ENCODE peak calls at places on chromosomes 16 and 17, in four cellular contexts. B is fibroblast of lung, I is astrocyte, G is H1. A is an unnamed sample. For H3K9me3 and H4K20me1, the result is how much of the 10 kb centered on the place peaks cover.

GRCh38 chr17:6555331-6556120 is 829 bp downstream of the PITPNM3 start:
- DNase-seq in B (no peak), G (no peak), I (peak), A (peak)

GRCh38 chr17:14381606-14382005 is 80.7 kb downstream of the HS3ST3B1 start:
- DNase-seq in G (no peak), I (no peak), B (no peak), A (no peak)

GRCh38 chr17:78432226-78432894 is 53.9 kb downstream of the PGS1 start:
- DNase-seq in B (no peak), I (no peak), G (no peak), A (no peak)

GRCh38 chr16:70304892-70305448 is 6.0 kb downstream of the DDX19B start:
- DNase-seq in B (no peak), I (no peak), G (no peak), A (peak)

GRCh38 chr17:79299349-79299748 is 224.7 kb downstream of the ENGASE start:
- DNase-seq in I (no peak), B (no peak), G (no peak), A (no peak)

GRCh38 chr17:9236286-9237052 is 215.2 kb downstream of the NTN1 start:
- DNase-seq in B (no peak), I (no peak), G (no peak), A (no peak)

GRCh38 chr16:67459858-67460144 is 21.2 kb downstream of the ATP6V0D1 start:
- DNase-seq in I (no peak), G (no peak), B (no peak), A (no peak)

GRCh38 chr17:78318843-78319242 is 41.0 kb downstream of the SOCS3 start:
- DNase-seq in B (no peak), G (no peak), I (no peak), A (no peak)

GRCh38 chr16:57938484-57938883 is 32.4 kb downstream of the CNGB1 start:
- DNase-seq in I (no peak), B (no peak), G (no peak), A (no peak)

GRCh38 chr17:28381141-28381825 is 9.8 kb downstream of the SARM1 start:
- DNase-seq in I (no peak), G (peak), B (no peak), A (no peak)

GRCh38 chr17:34387566-34387965 is 24.5 kb upstream of the CCL1 start:
- DNase-seq in G (no peak), I (no peak), B (no peak), A (no peak)

GRCh38 chr17:15291674-15292361 is 26.7 kb upstream of the PMP22 start:
- DNase-seq in B (peak), I (peak), G (no peak), A (no peak)

GRCh38 chr17:32498362-32498761 is 11.6 kb downstream of the CDK5R1 start:
- DNase-seq in G (no peak), I (no peak), B (no peak), A (no peak)

GRCh38 chr16:49596119-49596518 is 222.5 kb downstream of the C16orf78 start:
- DNase-seq in G (no peak), B (peak), I (peak), A (no peak)

GRCh38 chr16:67546761-67547422 is 15.4 kb upstream of the CTCF start:
- DNase-seq in G (peak), I (no peak), B (peak), A (peak)

GRCh38 chr16:58464916-58465731 is 34.8 kb upstream of the NDRG4 start:
- DNase-seq in B (no peak), G (no peak), I (no peak), A (no peak)

GRCh38 chr16:88290850-88291830 is 91.6 kb upstream of the ZNF469 start:
- DNase-seq in I (no peak), G (no peak), B (no peak), A (no peak)

GRCh38 chr16:27426423-27427408 is 24.7 kb downstream of the IL21R start:
- DNase-seq in I (peak), G (no peak), B (peak), A (peak)

GRCh38 chr16:76654421-76654820 is 377.2 kb downstream of the CNTNAP4 start:
- DNase-seq in G (no peak), B (no peak), I (no peak), A (no peak)

GRCh38 chr17:79791354-79792123 is 5.3 kb downstream of the CBX8 start:
- DNase-seq in B (no peak), G (no peak), I (no peak), A (no peak)

DNA sequence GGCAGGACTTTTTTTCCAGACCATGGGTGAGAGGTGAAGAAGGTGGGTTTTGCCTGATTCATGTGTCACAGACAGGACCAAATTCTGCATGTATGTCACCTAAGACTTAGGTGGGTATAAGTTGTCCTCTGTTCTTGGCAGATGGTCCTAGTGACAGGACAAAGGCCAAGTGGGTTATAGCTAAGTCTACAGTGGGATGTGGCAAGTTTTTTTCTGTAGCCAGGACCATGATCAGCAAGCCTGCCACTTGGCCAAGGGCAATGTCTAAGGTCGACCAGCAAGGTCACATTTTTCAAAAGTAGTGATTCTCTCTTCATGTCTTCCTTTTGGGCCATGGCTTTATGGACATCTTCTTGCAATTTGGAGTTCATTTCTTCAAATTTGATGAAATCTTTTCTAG is 20.2 kb downstream of the ZNF267 start:
- DNase-seq in B (no peak), G (no peak), I (no peak), A (no peak)
- H3K9me3 ChIP-seq in B (under half), G (under half), I (under half), A (under half)

DNA sequence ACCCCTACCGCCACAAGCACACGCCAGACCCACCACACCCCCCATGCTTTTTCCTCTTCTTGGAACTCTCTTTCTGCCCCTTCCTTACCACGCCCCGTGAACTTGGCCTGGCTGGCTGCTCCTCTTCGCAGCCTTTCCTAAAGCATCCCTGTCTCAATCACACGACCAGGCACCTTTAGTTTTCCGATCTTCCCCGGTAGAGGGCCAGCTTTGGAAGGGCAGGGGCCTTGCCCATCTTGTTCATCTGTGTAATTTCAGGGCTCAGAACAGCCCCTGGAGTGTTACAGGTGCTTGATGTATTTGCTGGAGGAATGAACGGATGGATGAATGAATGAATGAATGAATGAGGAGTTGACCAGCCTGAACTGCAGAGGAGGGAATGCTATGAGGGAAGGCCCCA is 3.7 kb downstream of the SPPL2C start:
- DNase-seq in I (no peak), G (no peak), B (no peak), A (no peak)
- H3K27ac ChIP-seq in I (no peak), G (no peak), B (no peak), A (no peak)

GRCh38 chr16:72921620-72922019 is 126.3 kb downstream of the ZFHX3 start:
- DNase-seq in G (no peak), I (peak), B (peak), A (no peak)
- H4K20me1 ChIP-seq in G (under half), I (half or more), B (under half), A (under half)

GRCh38 chr16:52731219-52731875 is 184.4 kb upstream of the TOX3 start:
- DNase-seq in B (no peak), G (no peak), I (no peak), A (no peak)
- H3K9me3 ChIP-seq in B (under half), G (under half), I (under half), A (under half)

GRCh38 chr17:81735181-81736102 is 23.4 kb downstream of the SLC25A10 start:
- DNase-seq in G (no peak), I (no peak), B (no peak), A (peak)
- H3K27ac ChIP-seq in G (no peak), I (no peak), B (no peak), A (no peak)

A was measured in mammary epithelial cell.